ENCODE peak calls at places on chromosomes 3 and 15, in six cellular contexts. One of them, this sample, is unnamed.

GRCh38 chr3:130772124-130772523 is 25.5 kb upstream of the PIK3R4 start:
- DNase-seq in activated gamma-delta T cell: no peak
- DNase-seq in non-pigmented ciliary epithelial cell: no peak
- DNase-seq in fibroblast of pulmonary artery: no peak
- DNase-seq in heart right ventricle: no peak
- DNase-seq in hypothalamus: no peak
- DNase-seq in this sample: no peak

GRCh38 chr3:111851511-111851954 is 7.5 kb upstream of the PHLDB2 start:
- DNase-seq in hypothalamus: no peak
- DNase-seq in fibroblast of pulmonary artery: peak; percentile 89
- DNase-seq in non-pigmented ciliary epithelial cell: no peak
- DNase-seq in heart right ventricle: no peak
- DNase-seq in activated gamma-delta T cell: no peak
- DNase-seq in this sample: peak; percentile 62

GRCh38 chr15:95076381-95076780 is 845.0 kb downstream of the MCTP2 start:
- DNase-seq in activated gamma-delta T cell: no peak
- DNase-seq in heart right ventricle: no peak
- DNase-seq in non-pigmented ciliary epithelial cell: no peak
- DNase-seq in hypothalamus: no peak
- DNase-seq in fibroblast of pulmonary artery: no peak
- DNase-seq in this sample: no peak

GRCh38 chr15:64014995-64015394 is 31.3 kb downstream of the DAPK2 start:
- DNase-seq in activated gamma-delta T cell: no peak
- DNase-seq in heart right ventricle: peak; percentile 60
- DNase-seq in non-pigmented ciliary epithelial cell: no peak
- DNase-seq in hypothalamus: no peak
- DNase-seq in fibroblast of pulmonary artery: no peak
- DNase-seq in this sample: no peak

GRCh38 chr3:11517601-11518000 is 126.1 kb downstream of the VGLL4 start:
- DNase-seq in hypothalamus: no peak
- DNase-seq in non-pigmented ciliary epithelial cell: no peak
- DNase-seq in heart right ventricle: no peak
- DNase-seq in activated gamma-delta T cell: no peak
- DNase-seq in fibroblast of pulmonary artery: no peak
- DNase-seq in this sample: no peak

GRCh38 chr3:52286777-52287110 is 884 bp upstream of the GLYCTK start:
- DNase-seq in fibroblast of pulmonary artery: peak; percentile 62
- DNase-seq in activated gamma-delta T cell: no peak
- DNase-seq in non-pigmented ciliary epithelial cell: no peak
- DNase-seq in hypothalamus: no peak
- DNase-seq in heart right ventricle: no peak
- DNase-seq in this sample: no peak

GRCh38 chr3:55488398-55489055 is 1.4 kb upstream of the WNT5A start:
- DNase-seq in fibroblast of pulmonary artery: peak; percentile 82
- DNase-seq in activated gamma-delta T cell: no peak
- DNase-seq in heart right ventricle: peak; percentile 56
- DNase-seq in hypothalamus: peak; percentile 42
- DNase-seq in non-pigmented ciliary epithelial cell: no peak
- DNase-seq in this sample: no peak

GRCh38 chr3:127489357-127489756 is 101.2 kb downstream of the TPRA1 start:
- DNase-seq in fibroblast of pulmonary artery: no peak
- DNase-seq in non-pigmented ciliary epithelial cell: no peak
- DNase-seq in activated gamma-delta T cell: no peak
- DNase-seq in heart right ventricle: no peak
- DNase-seq in hypothalamus: no peak
- DNase-seq in this sample: no peak

GRCh38 chr3:83122774-83123350 is 1361.4 kb upstream of the GBE1 start:
- DNase-seq in activated gamma-delta T cell: no peak
- DNase-seq in fibroblast of pulmonary artery: no peak
- DNase-seq in heart right ventricle: no peak
- DNase-seq in hypothalamus: no peak
- DNase-seq in non-pigmented ciliary epithelial cell: no peak
- DNase-seq in this sample: no peak

GRCh38 chr3:10526366-10526765 is 21.0 kb upstream of the ATP2B2 start:
- DNase-seq in activated gamma-delta T cell: no peak
- DNase-seq in fibroblast of pulmonary artery: no peak
- DNase-seq in heart right ventricle: no peak
- DNase-seq in non-pigmented ciliary epithelial cell: no peak
- DNase-seq in hypothalamus: no peak
- DNase-seq in this sample: no peak

GRCh38 chr3:5037828-5038227 is 58.6 kb downstream of the BHLHE40 start:
- DNase-seq in non-pigmented ciliary epithelial cell: no peak
- DNase-seq in fibroblast of pulmonary artery: no peak
- DNase-seq in activated gamma-delta T cell: no peak
- DNase-seq in hypothalamus: no peak
- DNase-seq in heart right ventricle: no peak
- DNase-seq in this sample: no peak

GRCh38 chr3:11199902-11200678 is 45.8 kb downstream of the HRH1 start:
- DNase-seq in hypothalamus: no peak
- DNase-seq in fibroblast of pulmonary artery: no peak
- DNase-seq in non-pigmented ciliary epithelial cell: no peak
- DNase-seq in heart right ventricle: no peak
- DNase-seq in activated gamma-delta T cell: no peak
- DNase-seq in this sample: no peak

GRCh38 chr3:196868297-196868661 is 559 bp downstream of the SENP5 start:
- DNase-seq in activated gamma-delta T cell: no peak
- DNase-seq in fibroblast of pulmonary artery: peak; percentile 34
- DNase-seq in non-pigmented ciliary epithelial cell: no peak
- DNase-seq in heart right ventricle: peak; percentile 6
- DNase-seq in hypothalamus: no peak
- DNase-seq in this sample: no peak

GRCh38 chr3:76267991-76268390 is 482.6 kb upstream of the ZNF717 start:
- DNase-seq in heart right ventricle: no peak
- DNase-seq in activated gamma-delta T cell: no peak
- DNase-seq in non-pigmented ciliary epithelial cell: no peak
- DNase-seq in hypothalamus: no peak
- DNase-seq in fibroblast of pulmonary artery: no peak
- DNase-seq in this sample: no peak

GRCh38 chr3:137992592-137992991 is 17.4 kb upstream of the CLDN18 start:
- DNase-seq in hypothalamus: no peak
- DNase-seq in heart right ventricle: no peak
- DNase-seq in non-pigmented ciliary epithelial cell: no peak
- DNase-seq in fibroblast of pulmonary artery: peak; percentile 15
- DNase-seq in activated gamma-delta T cell: no peak
- DNase-seq in this sample: no peak

GRCh38 chr3:162376761-162377160 is 880.2 kb downstream of the OTOL1 start:
- DNase-seq in non-pigmented ciliary epithelial cell: no peak
- DNase-seq in activated gamma-delta T cell: no peak
- DNase-seq in heart right ventricle: no peak
- DNase-seq in hypothalamus: no peak
- DNase-seq in fibroblast of pulmonary artery: no peak
- DNase-seq in this sample: peak; percentile 14

This sample was measured in BJ.